ENCODE peak calls at places on chromosomes 16 and 17, in five cellular contexts. I, L, G, T and Y are unnamed samples.

GRCh38 chr17:42361781-42362186 is 26.5 kb downstream of the STAT3 start:
- DNase-seq in T (no peak), L (no peak), G (no peak), I (no peak), Y (no peak)

GRCh38 chr17:50149425-50150353 is 788 bp downstream of the PPP1R9B start:
- DNase-seq in T (no peak), L (peak; percentile 29), G (peak; percentile 52), I (peak; percentile 90), Y (no peak)

GRCh38 chr17:80877829-80878303 is 113.8 kb upstream of the CHMP6 start:
- DNase-seq in T (no peak), G (no peak), I (no peak), L (no peak), Y (no peak)

GRCh38 chr17:2736956-2737355 is 12.5 kb downstream of the CCDC92B start:
- DNase-seq in T (no peak), L (no peak), I (no peak), G (no peak), Y (no peak)

GRCh38 chr16:9094008-9094846 is 2.8 kb downstream of the HAPSTR1 start:
- DNase-seq in T (no peak), G (no peak), L (no peak), I (no peak), Y (no peak)

GRCh38 chr16:12260119-12260646 is 283.6 kb downstream of the SNX29 start:
- DNase-seq in T (no peak), G (no peak), L (no peak), I (no peak), Y (no peak)

GRCh38 chr16:86575754-86576557 is 2.4 kb upstream of the FOXL1 start:
- DNase-seq in G (peak; percentile 21), L (no peak), T (peak; percentile 79), I (peak; percentile 96), Y (peak; percentile 77)

GRCh38 chr17:7548585-7549400 is at the start of gene TNFSF12:
- DNase-seq in L (no peak), I (peak; percentile 91), G (peak; percentile 53), T (no peak), Y (no peak)

GRCh38 chr16:24778676-24779075 is 49.2 kb downstream of the TNRC6A start:
- DNase-seq in T (no peak), G (no peak), I (no peak), L (no peak), Y (no peak)

GRCh38 chr17:39485555-39485954 is 24.3 kb downstream of the CDK12 start:
- DNase-seq in L (no peak), T (no peak), G (no peak), I (no peak), Y (no peak)

GRCh38 chr17:69560987-69561441 is 146.5 kb downstream of the MAP2K6 start:
- DNase-seq in G (no peak), L (no peak), I (no peak), T (no peak), Y (no peak)

GRCh38 chr17:35069311-35069710 is 5.8 kb upstream of the RFFL start:
- DNase-seq in T (no peak), I (no peak), L (no peak), G (no peak), Y (no peak)

GRCh38 chr17:50192873-50193274 is 8.6 kb downstream of the COL1A1 start:
- DNase-seq in T (no peak), I (no peak), G (no peak), L (no peak), Y (no peak)

GRCh38 chr17:31369266-31369665 is 22.2 kb upstream of the RAB11FIP4 start:
- DNase-seq in T (no peak), L (no peak), I (no peak), G (no peak), Y (no peak)

GRCh38 chr17:57085448-57086068 is 512 bp downstream of the AKAP1 start:
- DNase-seq in T (no peak), I (peak; percentile 86), G (peak; percentile 58), L (peak; percentile 60), Y (peak; percentile 29)

GRCh38 chr17:58338907-58339774 is 10.5 kb upstream of the TSPOAP1 start:
- DNase-seq in L (no peak), I (peak; percentile 89), T (no peak), G (no peak), Y (no peak)

GRCh38 chr16:78984887-78985464 is 615.6 kb downstream of the MAF start:
- DNase-seq in T (no peak), I (no peak), G (no peak), L (no peak), Y (no peak)

GRCh38 chr17:59353106-59353854 is 21.8 kb downstream of the YPEL2 start:
- DNase-seq in L (no peak), T (no peak), G (no peak), I (peak; percentile 66), Y (no peak)

GRCh38 chr16:69396187-69397061 is 10.6 kb upstream of the TERF2 start:
- DNase-seq in G (peak; percentile 65), I (peak; percentile 78), L (peak; percentile 77), T (peak; percentile 27), Y (peak; percentile 66)

GRCh38 chr17:58413684-58414083 is 3.6 kb downstream of the RNF43 start:
- DNase-seq in L (no peak), T (no peak), I (no peak), G (no peak), Y (no peak)

GRCh38 chr17:62626719-62627218 is 701 bp upstream of the MRC2 start:
- DNase-seq in T (no peak), L (no peak), I (peak; percentile 86), G (no peak), Y (no peak)

GRCh38 chr16:88558457-88559442 is 11.5 kb upstream of the ZC3H18 start:
- DNase-seq in T (no peak), G (no peak), L (peak; percentile 22), I (peak; percentile 89), Y (peak; percentile 45)

GRCh38 chr16:65698943-65699342 is 577.1 kb upstream of the CDH11 start:
- DNase-seq in L (no peak), T (no peak), G (no peak), I (no peak), Y (no peak)

GRCh38 chr17:56785396-56785795 is 48.3 kb downstream of the C17orf67 start:
- DNase-seq in G (no peak), I (no peak), T (no peak), L (no peak), Y (no peak)